ENCODE peak calls at places on chromosomes 2 and 18, in four cellular contexts. Q is astrocyte of the spinal cord, D is iPS DF 6.9, J is H54. O is an unnamed sample.

GRCh38 chr2:26025509-26025908 is 8.4 kb upstream of the RAB10 start:
- DNase-seq in D (no peak), J (no peak), Q (no peak), O (no peak)

GRCh38 chr2:168439536-168439935 is 16.5 kb upstream of the CERS6 start:
- DNase-seq in Q (peak; percentile 14), D (no peak), J (no peak), O (peak; percentile 34)

GRCh38 chr2:98582523-98582922 is 25.8 kb downstream of the COA5 start:
- DNase-seq in Q (no peak), D (no peak), J (no peak), O (no peak)

GRCh38 chr2:113236367-113237159 is 42.2 kb downstream of the PAX8 start:
- DNase-seq in J (no peak), Q (no peak), D (no peak), O (no peak)

GRCh38 chr2:196798980-196799379 is 503 bp downstream of the GTF3C3 start:
- DNase-seq in J (no peak), Q (no peak), D (no peak), O (peak; percentile 7)

GRCh38 chr18:33611525-33612135 is 33.6 kb downstream of the ASXL3 start:
- DNase-seq in Q (no peak), D (no peak), J (no peak), O (no peak)

GRCh38 chr2:232230557-232230956 is 148.0 kb upstream of the ALPP start:
- DNase-seq in D (peak; percentile 43), J (no peak), Q (no peak), O (peak; percentile 24)

GRCh38 chr2:218963597-218963996 is 4.1 kb downstream of the CDK5R2 start:
- DNase-seq in D (no peak), Q (no peak), J (no peak), O (peak; percentile 9)

GRCh38 chr2:233935426-233935825 is 18.3 kb downstream of the TRPM8 start:
- DNase-seq in Q (no peak), J (no peak), D (no peak), O (no peak)

GRCh38 chr2:73028841-73029240 is 42.7 kb downstream of the SFXN5 start:
- DNase-seq in J (no peak), D (no peak), Q (no peak), O (peak; percentile 19)

O was measured in fibroblast of pulmonary artery.